ENCODE peak calls at places on chromosomes 13 and 19, in four cellular contexts. W, A, B and O are unnamed samples.

GRCh38 chr19:41543582-41543981 is 32.4 kb upstream of the CEACAM21 start:
- DNase-seq in W (no peak), B (no peak), A (no peak), O (no peak)

GRCh38 chr19:17243340-17243853 is 2.3 kb downstream of the NR2F6 start:
- DNase-seq in A (no peak), W (no peak), B (no peak), O (no peak)

GRCh38 chr13:20217168-20217567 is 15.0 kb downstream of the GJB6 start:
- DNase-seq in B (no peak), A (no peak), W (no peak), O (no peak)

GRCh38 chr13:108302279-108302678 is 32.8 kb downstream of the TNFSF13B start:
- DNase-seq in B (no peak), W (no peak), A (no peak), O (no peak)

GRCh38 chr13:40181203-40181845 is 485.1 kb downstream of the FOXO1 start:
- DNase-seq in B (peak), W (no peak), A (no peak), O (peak)

GRCh38 chr19:4057913-4058695 is 8.6 kb downstream of the ZBTB7A start:
- DNase-seq in A (peak), W (no peak), B (peak), O (peak)

GRCh38 chr13:50323440-50324070 is 308.3 kb downstream of the KCNRG start:
- DNase-seq in W (no peak), B (peak), A (no peak), O (no peak)

GRCh38 chr13:110499621-110500281 is 61.8 kb downstream of the RAB20 start:
- DNase-seq in W (no peak), A (no peak), B (no peak), O (no peak)

GRCh38 chr13:103815619-103816018 is 749.4 kb upstream of the SLC10A2 start:
- DNase-seq in W (no peak), B (no peak), A (no peak), O (no peak)

GRCh38 chr19:46478356-46478986 is 7.1 kb upstream of the PNMA8A start:
- DNase-seq in A (no peak), B (no peak), W (no peak), O (peak)
- TF ChIP-seq MAX in A (no peak), B (no peak), W (no peak), O (no peak)

GRCh38 chr13:57666554-57666953 is 35.0 kb downstream of the PCDH17 start:
- DNase-seq in B (no peak), W (no peak), A (no peak), O (no peak)

GRCh38 chr13:57666131-57666530 is 34.6 kb downstream of the PCDH17 start:
- DNase-seq in W (no peak), A (no peak), B (no peak), O (no peak)

GRCh38 chr13:57665471-57665870 is 33.9 kb downstream of the PCDH17 start:
- DNase-seq in W (no peak), A (no peak), B (no peak), O (no peak)
- TF ChIP-seq MYC in W (no peak), A (no peak), B (no peak), O (no peak)

GRCh38 chr19:49676690-49677231 is 310 bp upstream of the PRMT1 start:
- DNase-seq in W (peak), B (peak), A (peak), O (peak)

GRCh38 chr19:49678970-49679831 is 2.1 kb downstream of the PRMT1 start:
- DNase-seq in A (no peak), W (no peak), B (no peak), O (no peak)

GRCh38 chr19:49677901-49678674 is 1.0 kb downstream of the PRMT1 start:
- DNase-seq in B (peak), W (no peak), A (peak), O (peak)

GRCh38 chr19:49676136-49676689 is 858 bp upstream of the PRMT1 start:
- DNase-seq in A (peak), W (peak), B (no peak), O (peak)

GRCh38 chr19:49677232-49677881 is at the start of gene PRMT1:
- DNase-seq in W (no peak), B (no peak), A (no peak), O (peak)
- TF ChIP-seq MAX in W (peak), B (peak), A (peak), O (peak)

GRCh38 chr19:1251233-1251502 is 2.8 kb downstream of the MIDN start:
- DNase-seq in A (no peak), B (peak), W (no peak), O (peak)

GRCh38 chr19:1249298-1249989 is 1.1 kb downstream of the MIDN start:
- DNase-seq in B (peak), W (no peak), A (no peak), O (peak)

GRCh38 chr19:1249990-1250298 is 1.6 kb downstream of the MIDN start:
- DNase-seq in W (no peak), B (no peak), A (no peak), O (no peak)

GRCh38 chr19:1251503-1252220 is 3.3 kb downstream of the MIDN start:
- DNase-seq in W (no peak), B (peak), A (no peak), O (no peak)

GRCh38 chr19:1250374-1251232 is 2.2 kb downstream of the MIDN start:
- DNase-seq in W (no peak), A (no peak), B (peak), O (peak)
- TF ChIP-seq MYC in W (no peak), A (no peak), B (no peak), O (no peak)

GRCh38 chr19:55303477-55303876 is 19.7 kb downstream of the BRSK1 start:
- DNase-seq in A (no peak), W (no peak), B (no peak), O (no peak)

GRCh38 chr19:55304279-55304978 is 20.6 kb downstream of the BRSK1 start:
- DNase-seq in W (no peak), A (peak), B (no peak), O (peak)

GRCh38 chr19:55299991-55300390 is 16.2 kb downstream of the BRSK1 start:
- DNase-seq in B (no peak), A (no peak), W (no peak), O (no peak)

GRCh38 chr19:55301459-55302331 is 17.9 kb downstream of the BRSK1 start:
- DNase-seq in B (peak), A (peak), W (peak), O (peak)

DNA sequence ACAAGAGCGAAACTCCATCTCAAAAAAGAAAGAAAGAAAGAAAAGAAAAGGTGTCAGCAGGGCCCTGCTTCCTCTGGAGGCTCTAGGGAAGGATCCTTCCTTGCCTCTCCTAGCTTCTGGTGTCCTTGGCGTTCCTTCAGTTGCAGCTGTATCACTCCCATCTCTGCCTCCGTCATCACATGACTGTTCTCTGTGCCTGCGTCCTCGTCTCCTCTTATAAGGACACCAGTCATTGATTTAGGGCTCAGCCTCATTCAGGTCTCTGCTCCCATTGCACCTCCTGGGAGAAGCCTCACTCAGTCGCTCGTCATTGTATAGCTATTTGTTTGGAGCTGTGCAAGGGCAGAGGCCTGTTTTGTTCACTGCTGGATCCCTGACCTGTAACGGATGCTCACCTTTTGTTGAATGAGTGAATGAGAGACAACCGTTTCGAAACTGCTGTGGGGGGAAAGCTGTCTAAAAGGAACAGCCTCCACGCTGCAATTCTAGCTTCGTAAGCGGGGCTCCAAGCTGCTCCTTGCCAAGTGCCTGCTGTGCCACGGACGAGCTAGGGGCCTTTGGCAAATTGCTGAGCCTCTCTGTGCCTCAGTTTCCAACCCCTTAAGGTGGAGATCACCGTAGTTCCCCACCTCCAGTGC is 17.1 kb downstream of the BRSK1 start:
- DNase-seq in B (no peak), W (no peak), A (no peak), O (no peak)
- TF ChIP-seq MAX in B (no peak), W (no peak), A (no peak), O (no peak)

GRCh38 chr19:38712161-38712748 is 32.0 kb downstream of the CAPN12 start:
- DNase-seq in W (no peak), A (no peak), B (no peak), O (no peak)

GRCh38 chr19:38714354-38714778 is 29.9 kb downstream of the CAPN12 start:
- DNase-seq in B (no peak), A (no peak), W (no peak), O (no peak)

GRCh38 chr19:38713865-38714264 is 30.4 kb downstream of the CAPN12 start:
- DNase-seq in A (no peak), W (no peak), B (no peak), O (no peak)

GRCh38 chr19:38711726-38712153 is 32.5 kb downstream of the CAPN12 start:
- DNase-seq in W (no peak), B (no peak), A (no peak), O (no peak)

GRCh38 chr19:38713227-38713649 is 31.0 kb downstream of the CAPN12 start:
- DNase-seq in A (no peak), B (no peak), W (no peak), O (no peak)
- TF ChIP-seq MYC in A (no peak), B (no peak), W (no peak), O (no peak)

GRCh38 chr19:6393982-6394412 is 1.0 kb upstream of the GTF2F1 start:
- DNase-seq in B (no peak), A (no peak), W (peak), O (no peak)

GRCh38 chr19:6396305-6396704 is 3.3 kb upstream of the GTF2F1 start:
- DNase-seq in A (no peak), B (no peak), W (no peak), O (no peak)

GRCh38 chr19:6394831-6395230 is 1.9 kb upstream of the GTF2F1 start:
- DNase-seq in B (no peak), A (no peak), W (no peak), O (no peak)

GRCh38 chr19:6393074-6393981 is at the start of gene GTF2F1:
- DNase-seq in A (peak), W (peak), B (peak), O (peak)

DNA sequence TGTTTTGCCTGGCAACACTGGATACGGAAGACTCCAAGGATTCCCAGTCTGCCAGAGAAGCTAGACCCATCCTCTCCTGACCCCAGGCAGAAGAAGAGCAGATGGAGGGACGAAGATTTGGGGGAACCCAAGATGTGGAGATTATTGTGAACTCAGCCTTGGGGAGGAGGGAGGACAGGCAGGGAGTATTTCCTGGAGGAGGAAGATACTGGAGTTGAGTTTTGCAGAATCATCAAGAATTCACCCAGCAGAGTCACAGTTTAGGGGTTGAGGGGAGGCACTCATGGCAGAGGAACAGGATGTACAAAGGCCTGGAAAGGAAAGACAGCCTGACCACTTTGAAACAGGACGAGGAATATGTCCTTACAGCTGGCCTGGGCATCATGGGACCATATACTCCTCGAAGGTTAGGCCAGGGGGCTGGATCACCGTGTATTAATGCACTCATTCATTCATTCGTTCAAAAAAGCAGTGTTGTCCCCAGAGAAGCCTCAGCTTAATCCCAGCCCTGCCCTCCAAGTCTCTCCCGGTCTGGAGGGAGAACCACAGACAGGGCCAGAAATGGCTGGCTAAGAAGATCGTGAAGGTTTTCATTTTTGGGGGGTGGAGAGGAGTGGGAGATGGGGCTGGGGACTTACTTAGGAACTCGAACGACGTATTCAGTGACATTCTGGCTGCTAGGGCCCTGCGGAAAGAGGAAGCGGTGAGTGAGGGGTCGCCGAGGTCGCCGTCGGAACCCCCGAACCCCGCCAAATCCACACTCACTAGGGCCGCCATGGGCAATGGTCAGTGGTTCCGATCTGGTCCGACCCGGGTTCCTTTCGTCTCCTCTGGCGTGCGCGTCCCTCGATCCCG is 518 bp downstream of the GTF2F1 start:
- DNase-seq in A (no peak), B (no peak), W (no peak), O (no peak)
- TF ChIP-seq MAX in A (no peak), B (no peak), W (no peak), O (no peak)